ENCODE peak calls at places on chromosomes 5 and 9, in ten cellular contexts. R is heart left ventricle, W is mesenchymal stem cell, F is HCT116, X is ovary, P is GM23248, I is Peyer's patch, J is aorta, L is psoas muscle, U is OCI-LY7. Y is an unnamed sample.

GRCh38 chr5:65672787-65673186 is 48.0 kb downstream of the SHLD3 start:
- DNase-seq in U (no peak), P (peak; percentile 74), F (no peak), W (peak; percentile 85), J (no peak), L (no peak), I (no peak), R (no peak), X (no peak), Y (no peak)

GRCh38 chr5:10760033-10760975 is 730 bp downstream of the DAP start:
- DNase-seq in J (no peak), R (peak; percentile 58), F (peak; percentile 31), I (peak; percentile 46), L (no peak), P (peak; percentile 81), W (peak; percentile 74), U (peak; percentile 69), X (no peak), Y (no peak)

GRCh38 chr9:14661421-14662059 is 31.7 kb downstream of the ZDHHC21 start:
- DNase-seq in J (no peak), U (peak; percentile 37), W (peak; percentile 41), P (peak; percentile 58), L (no peak), R (no peak), X (no peak), I (no peak), F (no peak), Y (no peak)

GRCh38 chr9:846852-847251 is 5.4 kb downstream of the DMRT1 start:
- DNase-seq in L (no peak), W (no peak), R (no peak), P (no peak), X (no peak), F (peak; percentile 18), U (no peak), I (no peak), J (no peak), Y (no peak)

GRCh38 chr5:149172261-149172660 is 31.0 kb downstream of the ABLIM3 start:
- DNase-seq in L (no peak), U (no peak), J (no peak), X (no peak), W (peak; percentile 79), F (no peak), R (no peak), P (peak; percentile 93), I (no peak), Y (no peak)

GRCh38 chr9:33349743-33350142 is 52.6 kb downstream of the AQP7 start:
- DNase-seq in I (no peak), P (peak; percentile 14), J (no peak), U (no peak), W (peak; percentile 20), L (no peak), F (no peak), R (no peak), X (no peak), Y (no peak)

GRCh38 chr5:50749181-50749580 is 82.7 kb downstream of the PARP8 start:
- DNase-seq in U (no peak), L (no peak), I (no peak), P (no peak), J (no peak), W (no peak), F (no peak), X (no peak), R (no peak), Y (no peak)

GRCh38 chr5:151150484-151151262 is 6.9 kb downstream of the ANXA6 start:
- DNase-seq in J (peak; percentile 67), X (peak; percentile 91), R (no peak), I (peak; percentile 85), F (no peak), W (peak; percentile 85), P (peak; percentile 63), U (peak; percentile 81), L (no peak), Y (peak; percentile 29)

GRCh38 chr5:72633649-72634048 is 126.4 kb upstream of the ZNF366 start:
- DNase-seq in U (no peak), P (peak; percentile 77), L (no peak), J (no peak), X (no peak), F (no peak), W (peak; percentile 46), I (no peak), R (no peak), Y (no peak)

GRCh38 chr5:1513326-1514026 is 10.3 kb downstream of the LPCAT1 start:
- DNase-seq in L (peak; percentile 2), P (no peak), R (peak; percentile 11), X (peak; percentile 17), I (no peak), F (no peak), U (no peak), J (peak; percentile 41), W (no peak), Y (no peak)

GRCh38 chr5:10288600-10289213 is 19.0 kb downstream of the CMBL start:
- DNase-seq in U (peak; percentile 91), X (peak; percentile 72), R (peak; percentile 77), J (no peak), F (no peak), I (peak; percentile 48), L (peak; percentile 82), P (no peak), W (no peak), Y (peak; percentile 14)

GRCh38 chr9:126701820-126702500 is 88.2 kb downstream of the LMX1B start:
- DNase-seq in L (no peak), P (no peak), I (no peak), U (no peak), W (no peak), F (no peak), R (no peak), J (peak; percentile 44), X (peak; percentile 16), Y (no peak)

GRCh38 chr9:98168952-98169488 is 23.4 kb downstream of the CORO2A start:
- DNase-seq in P (peak; percentile 42), L (no peak), U (peak; percentile 18), X (no peak), J (no peak), F (no peak), I (peak; percentile 77), R (peak; percentile 35), W (peak; percentile 26), Y (peak; percentile 22)

GRCh38 chr5:137096149-137097103 is 402.7 kb downstream of the SPOCK1 start:
- DNase-seq in P (peak; percentile 89), L (no peak), R (no peak), I (no peak), U (no peak), F (no peak), W (no peak), J (no peak), X (no peak), Y (no peak)

GRCh38 chr5:128213340-128213739 is 129.8 kb downstream of the SLC12A2 start:
- DNase-seq in W (peak; percentile 64), I (no peak), P (peak; percentile 80), L (no peak), X (no peak), U (peak; percentile 56), F (peak; percentile 61), J (no peak), R (peak; percentile 44), Y (no peak)

GRCh38 chr5:2112128-2112808 is 229.5 kb upstream of the IRX4 start:
- DNase-seq in P (no peak), X (no peak), J (no peak), R (no peak), L (no peak), U (no peak), I (no peak), F (no peak), W (no peak), Y (no peak)

GRCh38 chr9:38419216-38419615 is 5.0 kb downstream of the IGFBPL1 start:
- DNase-seq in U (no peak), F (no peak), L (no peak), J (no peak), I (no peak), X (no peak), W (no peak), R (no peak), P (no peak), Y (no peak)

GRCh38 chr9:123093141-123093540 is 59.7 kb downstream of the GPR21 start:
- DNase-seq in L (no peak), R (no peak), U (no peak), W (no peak), F (no peak), P (no peak), I (no peak), X (no peak), J (no peak), Y (no peak)

DNA sequence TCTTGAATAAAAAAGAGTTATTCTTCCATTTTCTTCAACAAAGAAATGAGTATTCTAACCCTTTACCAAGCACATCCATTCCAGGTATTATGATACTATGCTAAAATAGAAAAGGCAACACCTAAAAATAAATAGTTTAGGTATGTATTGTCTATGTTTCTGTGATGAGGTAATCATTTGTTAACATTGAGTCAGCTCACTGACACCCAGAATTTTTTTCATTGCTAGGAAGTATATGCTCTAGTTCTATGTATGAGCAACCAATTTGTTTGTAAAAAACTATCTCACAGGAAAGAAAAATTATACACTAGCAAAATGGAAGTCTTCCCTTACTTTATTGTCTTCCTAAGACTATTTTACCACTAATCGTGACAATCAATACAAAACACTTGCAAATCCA is 615.6 kb upstream of the GRIN3A start:
- DNase-seq in F (no peak), I (no peak), W (no peak), X (no peak), P (no peak), R (no peak), J (no peak), U (no peak), L (no peak), Y (no peak)
- H3K9me3 ChIP-seq in F (peaks cover 4% of the 10 kb centered on the region), I (no peaks in the 10 kb centered on the region), W (peaks cover 22% of the 10 kb centered on the region), X (no peaks in the 10 kb centered on the region), P (peaks cover 3% of the 10 kb centered on the region), R (no peaks in the 10 kb centered on the region), J (peaks cover 1% of the 10 kb centered on the region), U (no peaks in the 10 kb centered on the region), L (no peaks in the 10 kb centered on the region), Y (no peaks in the 10 kb centered on the region)

GRCh38 chr9:137951597-137952490 is 74.3 kb downstream of the CACNA1B start:
- DNase-seq in W (no peak), R (no peak), J (no peak), I (no peak), U (no peak), L (no peak), P (no peak), F (no peak), X (no peak), Y (no peak)
- H3K9me3 ChIP-seq in W (peaks cover 6% of the 10 kb centered on the region), R (no peaks in the 10 kb centered on the region), J (no peaks in the 10 kb centered on the region), I (no peaks in the 10 kb centered on the region), U (peaks cover 3% of the 10 kb centered on the region), L (no peaks in the 10 kb centered on the region), P (no peaks in the 10 kb centered on the region), F (peaks cover 6% of the 10 kb centered on the region), X (no peaks in the 10 kb centered on the region), Y (no peaks in the 10 kb centered on the region)

GRCh38 chr5:116142495-116142894 is 57.7 kb downstream of the COMMD10 start:
- DNase-seq in P (no peak), F (no peak), I (no peak), L (no peak), X (no peak), W (no peak), J (no peak), U (no peak), R (no peak), Y (no peak)
- H3K9me3 ChIP-seq in P (no peaks in the 10 kb centered on the region), F (no peaks in the 10 kb centered on the region), I (no peaks in the 10 kb centered on the region), L (peaks cover 3% of the 10 kb centered on the region), X (no peaks in the 10 kb centered on the region), W (no peaks in the 10 kb centered on the region), J (no peaks in the 10 kb centered on the region), U (no peaks in the 10 kb centered on the region), R (no peaks in the 10 kb centered on the region), Y (no peaks in the 10 kb centered on the region)

DNA sequence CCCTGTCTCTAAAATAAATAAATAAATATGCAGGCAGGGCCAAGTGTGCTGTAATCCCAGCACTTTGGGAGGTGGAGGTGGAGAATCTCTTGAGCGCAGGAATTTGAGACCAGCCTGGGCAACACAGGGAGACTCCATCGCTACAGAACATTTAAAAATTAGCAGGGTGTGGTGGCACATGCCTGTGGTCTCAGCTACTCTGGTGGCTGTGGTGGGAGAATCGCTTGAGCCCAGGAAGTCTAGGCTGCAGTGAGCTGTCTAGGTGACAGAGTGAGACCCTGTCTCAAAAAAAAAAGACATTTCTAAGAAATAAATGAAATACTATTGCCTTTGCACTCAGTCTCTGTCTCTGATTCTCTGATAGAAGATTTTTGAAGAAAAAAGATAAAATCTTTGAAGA is 1.2 kb upstream of the PCDHGA10 start:
- DNase-seq in J (no peak), I (no peak), P (no peak), X (no peak), L (no peak), W (peak; percentile 4), R (no peak), F (no peak), U (no peak), Y (no peak)
- H3K9me3 ChIP-seq in J (peaks cover 34% of the 10 kb centered on the region), I (peaks cover 73% of the 10 kb centered on the region), P (no peaks in the 10 kb centered on the region), X (peaks cover 14% of the 10 kb centered on the region), L (peaks cover 7% of the 10 kb centered on the region), W (peaks cover 22% of the 10 kb centered on the region), R (peaks cover 78% of the 10 kb centered on the region), F (no peaks in the 10 kb centered on the region), U (no peaks in the 10 kb centered on the region), Y (peaks cover 5% of the 10 kb centered on the region)

Y was measured in T-helper 17 cell.